ENCODE peak calls at places on chromosomes 13 and 19, in seven cellular contexts. E, U, X, J, S, D and R are unnamed samples. For H3K27me3, the result is how much of the 10 kb centered on the place peaks cover.

GRCh38 chr19:41462497-41462896 is 19.5 kb downstream of the ERICH4 start:
- DNase-seq in E (no peak), U (no peak), X (no peak), J (no peak), S (no peak), D (no peak), R (no peak)

GRCh38 chr13:93655132-93655531 is 428.5 kb downstream of the GPC6 start:
- DNase-seq in E (peak), U (no peak), X (no peak), J (no peak), S (no peak), D (no peak), R (no peak)

GRCh38 chr19:27671876-27672275 is 1541.1 kb downstream of the UQCRFS1 start:
- DNase-seq in E (no peak), U (no peak), X (no peak), J (no peak), S (no peak), D (no peak), R (no peak)

GRCh38 chr19:31350693-31351211 is 1.5 kb upstream of the TSHZ3 start:
- DNase-seq in E (peak), U (peak), X (no peak), J (peak), S (peak), D (peak), R (no peak)

GRCh38 chr19:11446652-11447301 is 11.3 kb downstream of the PRKCSH start:
- DNase-seq in E (peak), U (peak), X (peak), J (peak), S (peak), D (no peak), R (no peak)

GRCh38 chr13:75788494-75788991 is 152.4 kb downstream of the LMO7 start:
- DNase-seq in E (no peak), U (no peak), X (no peak), J (no peak), S (no peak), D (peak), R (no peak)

GRCh38 chr19:28019371-28019770 is 1193.6 kb downstream of the UQCRFS1 start:
- DNase-seq in E (peak), U (no peak), X (no peak), J (no peak), S (no peak), D (no peak), R (no peak)

GRCh38 chr19:12778020-12778904 is 2.9 kb upstream of the HOOK2 start:
- DNase-seq in E (peak), U (peak), X (peak), J (peak), S (peak), D (no peak), R (no peak)

GRCh38 chr13:45626731-45627374 is 11.3 kb upstream of the ERICH6B start:
- DNase-seq in E (no peak), U (no peak), X (no peak), J (peak), S (no peak), D (no peak), R (no peak)

GRCh38 chr19:778910-779653 is 18.2 kb upstream of the PTBP1 start:
- DNase-seq in E (no peak), U (peak), X (no peak), J (peak), S (no peak), D (peak), R (no peak)

GRCh38 chr13:72390909-72391308 is 336.5 kb downstream of the MZT1 start:
- DNase-seq in E (no peak), U (no peak), X (no peak), J (no peak), S (no peak), D (no peak), R (no peak)

GRCh38 chr19:16205205-16206045 is 7.7 kb downstream of the AP1M1 start:
- DNase-seq in E (no peak), U (peak), X (peak), J (no peak), S (peak), D (no peak), R (no peak)

GRCh38 chr13:20165417-20166257 is 4.8 kb upstream of the GJA3 start:
- DNase-seq in E (no peak), U (no peak), X (no peak), J (no peak), S (no peak), D (no peak), R (no peak)

GRCh38 chr19:5425260-5425659 is 30.0 kb upstream of the ZNRF4 start:
- DNase-seq in E (no peak), U (no peak), X (no peak), J (no peak), S (no peak), D (no peak), R (no peak)

GRCh38 chr19:40305403-40305802 is 20.3 kb upstream of the AKT2 start:
- DNase-seq in E (peak), U (peak), X (peak), J (peak), S (peak), D (peak), R (peak)

GRCh38 chr19:52689804-52690394 is 44.9 kb downstream of the ZNF611 start:
- DNase-seq in E (peak), U (peak), X (peak), J (peak), S (peak), D (no peak), R (peak)

GRCh38 chr13:74056829-74057564 is 77.2 kb downstream of the KLF12 start:
- DNase-seq in E (no peak), U (peak), X (no peak), J (no peak), S (no peak), D (no peak), R (no peak)

GRCh38 chr19:18109731-18110671 is 12.4 kb downstream of the MAST3 start:
- DNase-seq in E (peak), U (peak), X (peak), J (peak), S (peak), D (peak), R (no peak)

GRCh38 chr19:11373166-11373884 is 1.1 kb upstream of the SWSAP1 start:
- DNase-seq in E (peak), U (no peak), X (no peak), J (peak), S (no peak), D (peak), R (no peak)

GRCh38 chr19:42281175-42282035 is 12.4 kb downstream of the CIC start:
- DNase-seq in E (peak), U (peak), X (no peak), J (peak), S (peak), D (no peak), R (no peak)

GRCh38 chr13:24063281-24063851 is 97.2 kb upstream of the SPATA13 start:
- DNase-seq in E (no peak), U (peak), X (no peak), J (no peak), S (no peak), D (no peak), R (no peak)

GRCh38 chr19:1936430-1936829 is 4.5 kb upstream of the CSNK1G2 start:
- DNase-seq in E (no peak), U (no peak), X (no peak), J (no peak), S (no peak), D (no peak), R (no peak)
- H3K27ac ChIP-seq in E (no peak), U (no peak), X (no peak), J (no peak), S (no peak), D (no peak), R (no peak)

GRCh38 chr13:99990045-99990977 is 8.7 kb downstream of the ZIC2 start:
- DNase-seq in E (no peak), U (no peak), X (no peak), J (peak), S (peak), D (no peak), R (no peak)

GRCh38 chr13:99989376-99990044 is 7.9 kb downstream of the ZIC2 start:
- DNase-seq in E (no peak), U (no peak), X (no peak), J (peak), S (peak), D (no peak), R (no peak)

GRCh38 chr13:99986751-99987150 is 5.2 kb downstream of the ZIC2 start:
- DNase-seq in E (no peak), U (no peak), X (no peak), J (peak), S (no peak), D (no peak), R (no peak)

GRCh38 chr13:99987180-99988047 is 5.8 kb downstream of the ZIC2 start:
- DNase-seq in E (peak), U (no peak), X (no peak), J (peak), S (peak), D (no peak), R (no peak)

DNA sequence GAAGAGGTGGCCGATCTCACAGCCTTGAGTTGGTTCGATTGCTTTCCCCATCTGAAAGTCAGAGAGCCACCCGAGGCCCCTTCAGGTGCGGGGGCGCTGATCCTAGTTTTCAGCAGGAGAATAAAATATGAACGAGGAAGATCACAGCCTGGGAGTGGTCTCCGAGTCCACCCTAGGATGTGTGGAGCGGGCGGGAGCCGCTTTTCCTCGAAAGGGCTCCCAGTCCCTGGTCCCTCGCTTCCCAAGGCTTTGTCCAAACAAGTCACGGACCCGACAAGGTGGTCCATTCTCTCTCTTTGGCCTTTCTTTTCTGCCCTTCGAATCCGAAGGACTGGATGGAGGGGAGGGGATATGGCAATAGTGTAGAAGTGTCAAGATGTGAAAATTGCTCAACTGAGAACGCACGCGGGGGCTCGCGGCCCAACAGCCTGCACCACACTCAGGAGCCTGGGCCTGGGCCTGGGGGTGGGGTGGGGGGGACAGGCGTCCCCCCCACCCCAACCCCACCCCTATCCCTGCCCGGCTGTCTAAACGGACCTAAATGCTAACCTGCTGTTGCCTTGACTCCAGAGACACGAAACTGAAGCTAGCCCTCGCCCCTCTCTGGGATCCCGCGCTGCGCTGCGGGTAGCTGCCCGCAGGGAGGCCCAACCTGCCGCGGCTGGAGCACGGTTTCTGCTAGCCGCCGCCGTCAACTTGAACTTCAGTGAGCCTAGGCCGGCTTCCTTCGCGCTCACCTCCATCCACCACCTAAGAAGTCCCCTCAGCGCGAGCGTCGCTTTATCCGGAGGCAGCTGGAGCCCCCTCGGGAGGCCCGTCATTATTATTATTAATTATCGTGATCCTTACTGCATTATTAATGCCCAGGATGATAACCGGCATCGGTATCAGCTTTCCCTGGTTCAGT is 7.1 kb downstream of the ZIC2 start:
- DNase-seq in E (peak), U (no peak), X (no peak), J (peak), S (peak), D (no peak), R (no peak)
- H3K27me3 ChIP-seq in E (half or more), U (under half), X (half or more), J (under half), S (under half), D (half or more), R (half or more)

DNA sequence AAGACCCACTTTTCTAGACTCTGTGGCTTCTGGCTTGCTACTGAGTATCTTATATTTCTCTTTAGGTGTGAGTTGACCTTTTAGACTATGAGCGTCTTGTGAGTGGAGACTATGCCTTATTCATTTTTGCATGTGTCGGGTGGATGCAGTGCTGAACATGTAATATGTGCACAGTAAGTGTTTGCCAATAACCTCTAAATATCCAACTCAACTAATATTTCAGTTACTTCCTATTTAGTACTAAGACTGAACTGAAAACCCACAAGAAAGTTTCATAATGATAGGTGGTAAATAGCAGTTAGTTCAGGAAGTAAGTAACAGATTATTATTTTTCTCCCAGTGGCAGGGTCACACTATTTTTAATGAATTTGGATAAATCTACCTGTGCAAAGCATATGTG is 269.3 kb downstream of the KCNRG start:
- DNase-seq in E (no peak), U (no peak), X (no peak), J (no peak), S (no peak), D (no peak), R (no peak)
- H3K4me3 ChIP-seq in E (no peak), U (no peak), X (no peak), J (no peak), S (no peak), D (no peak), R (no peak)

DNA sequence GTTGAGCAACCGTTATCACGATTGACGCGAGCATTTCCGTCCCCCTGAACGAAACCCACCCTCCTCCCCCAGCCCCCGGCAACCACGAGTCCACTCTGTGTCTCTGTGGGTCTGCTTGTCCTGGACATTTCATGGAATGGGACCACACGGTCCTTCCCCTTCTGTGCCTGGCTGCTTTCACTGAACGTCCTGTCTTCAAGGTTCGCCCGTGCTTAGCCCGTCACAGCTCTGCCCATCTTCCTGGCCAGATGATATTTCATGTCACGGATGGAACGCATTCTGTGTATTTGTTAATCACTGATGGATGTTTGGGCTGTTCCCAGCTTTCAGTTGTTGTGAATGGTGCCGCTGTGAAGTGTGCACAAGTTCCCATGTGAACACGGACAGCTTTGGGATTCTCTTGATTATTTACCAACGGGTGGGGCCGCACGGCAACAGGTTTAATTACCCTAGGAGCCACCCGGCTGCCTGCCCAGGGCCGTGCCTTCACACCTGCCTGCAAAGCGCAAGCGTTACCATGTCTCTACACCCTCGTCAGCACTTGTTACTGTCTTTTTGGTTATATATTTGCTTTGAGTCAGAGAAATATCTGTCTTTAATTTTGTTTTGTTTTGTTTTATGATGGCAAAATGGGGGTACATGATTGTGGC is 42.5 kb downstream of the RASA3 start:
- DNase-seq in E (no peak), U (no peak), X (no peak), J (no peak), S (no peak), D (no peak), R (no peak)
- H3K27ac ChIP-seq in E (no peak), U (no peak), X (no peak), J (no peak), S (no peak), D (no peak), R (no peak)